ENCODE peak calls at places on chromosome 12, in five cellular contexts. T is GM10248, A is endodermal cell, Q is HFFc6, W is SK-N-SH. Y is an unnamed sample.
A peak's percentile ranks its signal among the peaks of the same experiment; 100 is the strongest.

GRCh38 chr12:113030875-113031525 is 25.5 kb upstream of the DTX1 start:
- DNase-seq in A (peak; percentile 89), Q (peak; percentile 77), T (peak; percentile 59), W (peak; percentile 71), Y (no peak)

GRCh38 chr12:124668602-124669001 is 101.2 kb upstream of the NCOR2 start:
- DNase-seq in Q (no peak), A (no peak), W (no peak), T (no peak), Y (no peak)

GRCh38 chr12:75556306-75556899 is 45.0 kb upstream of the KRR1 start:
- DNase-seq in T (no peak), Q (no peak), A (no peak), W (no peak), Y (no peak)

GRCh38 chr12:54239568-54239967 is 40.4 kb downstream of the CBX5 start:
- DNase-seq in A (no peak), Q (no peak), T (no peak), W (no peak), Y (peak; percentile 38)

GRCh38 chr12:7403466-7403865 is 40.5 kb downstream of the CD163L1 start:
- DNase-seq in Q (no peak), T (no peak), W (no peak), A (no peak), Y (no peak)

GRCh38 chr12:113246478-113247122 is 25.3 kb downstream of the TPCN1 start:
- DNase-seq in Q (no peak), A (peak; percentile 86), T (no peak), W (no peak), Y (no peak)

GRCh38 chr12:124567035-124567672 is at the start of gene NCOR2:
- DNase-seq in T (peak; percentile 71), W (peak; percentile 81), A (peak; percentile 83), Q (no peak), Y (no peak)

GRCh38 chr12:109331546-109331945 is 16.2 kb upstream of the MYO1H start:
- DNase-seq in T (no peak), A (no peak), W (peak; percentile 31), Q (no peak), Y (no peak)

GRCh38 chr12:30533518-30533917 is 162.2 kb downstream of the IPO8 start:
- DNase-seq in T (no peak), A (no peak), Q (no peak), W (no peak), Y (no peak)

GRCh38 chr12:42541965-42542364 is 47.6 kb downstream of the PRICKLE1 start:
- DNase-seq in T (no peak), Q (no peak), W (no peak), A (no peak), Y (no peak)

GRCh38 chr12:6097384-6097783 is 27.1 kb downstream of the VWF start:
- DNase-seq in A (peak; percentile 19), W (no peak), Q (peak; percentile 68), T (no peak), Y (no peak)

GRCh38 chr12:47773858-47774580 is 981 bp downstream of the SLC48A1 start:
- DNase-seq in W (peak; percentile 68), T (no peak), A (no peak), Q (no peak), Y (no peak)

GRCh38 chr12:19181666-19182426 is 52.3 kb downstream of the PLEKHA5 start:
- DNase-seq in W (no peak), A (no peak), T (no peak), Q (no peak), Y (no peak)

GRCh38 chr12:25958254-25959068 is at the start of gene RASSF8:
- DNase-seq in W (peak; percentile 94), T (peak; percentile 78), A (peak; percentile 92), Q (peak; percentile 48), Y (no peak)

GRCh38 chr12:25957898-25958253 is 606 bp upstream of the RASSF8 start:
- DNase-seq in W (no peak), T (no peak), Q (peak; percentile 85), A (no peak), Y (no peak)

GRCh38 chr12:25960176-25960575 is 1.7 kb downstream of the RASSF8 start:
- DNase-seq in W (peak; percentile 55), T (no peak), A (peak; percentile 77), Q (peak; percentile 33), Y (no peak)

GRCh38 chr12:25960926-25961325 is 2.4 kb downstream of the RASSF8 start:
- DNase-seq in A (no peak), T (no peak), W (no peak), Q (no peak), Y (no peak)

DNA sequence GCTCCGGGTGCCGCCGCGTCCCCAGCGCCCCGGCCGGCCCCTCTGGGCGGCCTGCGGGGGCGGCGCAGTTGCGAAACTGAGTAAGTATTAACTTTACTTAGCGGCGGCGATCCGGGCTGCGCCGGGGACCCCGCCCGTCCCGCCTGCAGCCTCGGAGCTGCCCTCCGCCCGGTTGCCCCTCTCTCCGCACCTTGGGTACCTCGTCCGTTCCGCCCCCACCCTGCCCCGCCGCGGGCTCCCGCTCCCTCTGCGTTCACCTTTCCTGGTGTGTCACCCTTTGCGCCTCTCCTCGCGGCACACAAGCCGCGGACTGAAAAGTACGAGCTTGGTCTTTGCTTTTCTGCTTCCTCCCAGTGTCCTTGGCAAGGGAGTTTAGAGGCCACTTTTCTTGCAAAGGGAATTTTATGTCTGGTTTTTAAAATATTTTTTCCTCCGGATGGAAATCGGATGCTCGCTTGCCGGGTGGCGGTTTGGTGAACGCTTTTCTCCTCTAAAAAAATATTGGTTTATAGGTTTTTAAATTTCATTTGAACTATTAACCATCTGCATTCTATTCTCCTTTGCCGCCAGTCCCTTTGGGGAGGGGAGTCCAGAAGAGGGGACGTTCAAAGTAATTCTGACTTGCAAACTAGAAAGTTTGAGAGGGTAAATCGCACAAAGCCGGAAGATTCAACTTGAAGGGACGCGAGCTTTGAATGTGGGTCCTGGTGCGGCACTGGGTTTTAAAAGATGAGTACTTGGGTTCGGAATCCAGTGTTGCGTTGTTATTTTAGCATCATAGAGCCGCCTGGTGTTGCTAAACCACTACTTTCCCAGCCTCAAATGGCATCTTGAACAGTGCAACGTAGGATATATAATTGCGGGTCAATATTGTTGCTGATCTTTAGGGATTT is 833 bp downstream of the RASSF8 start:
- DNase-seq in Q (peak; percentile 85), A (peak; percentile 85), T (peak; percentile 40), W (peak; percentile 27), Y (no peak)
- TF ChIP-seq CTCF in Q (peak; percentile 2), A (no peak), T (no peak), W (peak; percentile 3), Y (peak; percentile 22)

GRCh38 chr12:71639341-71639760 is 24.3 kb downstream of the ZFC3H1 start:
- DNase-seq in T (no peak), A (peak; percentile 77), Q (no peak), W (peak; percentile 10), Y (no peak)
- TF ChIP-seq CTCF in T (peak; percentile 41), A (peak; percentile 66), Q (peak; percentile 57), W (peak; percentile 37), Y (peak; percentile 5)

DNA sequence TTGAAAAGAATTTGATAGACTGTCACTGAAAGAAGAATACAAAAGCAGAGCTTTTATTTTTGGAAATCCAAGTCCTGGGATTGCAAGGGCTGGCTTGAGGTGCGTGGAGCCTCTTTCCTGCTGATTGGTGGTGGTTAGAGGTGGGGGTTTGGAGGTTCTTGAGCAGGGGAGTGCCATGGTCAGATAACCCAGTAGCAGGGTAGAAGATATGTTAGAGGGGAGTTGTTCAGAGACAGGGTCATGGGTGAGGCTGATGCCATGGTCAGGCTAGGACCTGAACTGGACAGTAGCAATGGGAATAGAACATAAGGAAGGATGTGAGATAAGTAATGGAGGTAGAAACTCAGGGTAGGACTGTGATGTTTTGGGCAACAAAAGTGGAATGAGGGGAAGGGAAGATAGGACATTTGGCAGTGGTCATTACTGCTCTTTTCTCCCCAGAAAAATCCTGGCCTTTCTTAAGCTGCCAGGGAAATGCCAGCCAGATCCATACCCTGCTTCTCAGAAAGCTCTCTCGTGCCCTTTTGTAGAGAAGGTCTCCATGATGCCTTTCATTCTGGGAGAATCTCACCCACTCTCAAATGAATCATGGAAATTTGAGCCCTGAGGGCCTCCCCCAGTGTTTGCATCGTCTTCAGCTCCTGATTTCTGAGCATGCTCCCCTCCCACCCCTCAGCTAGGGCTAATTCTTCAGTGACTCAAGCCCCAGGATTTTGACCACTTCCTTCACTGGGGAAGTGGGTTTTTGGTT is 9.5 kb downstream of the EMP1 start:
- DNase-seq in T (no peak), Q (peak; percentile 97), W (no peak), A (no peak), Y (no peak)
- TF ChIP-seq CTCF in T (no peak), Q (no peak), W (no peak), A (no peak), Y (no peak)

GRCh38 chr12:52169886-52170285 is 21.9 kb downstream of the KRT80 start:
- DNase-seq in W (no peak), T (no peak), Q (no peak), A (no peak), Y (no peak)

GRCh38 chr12:52170827-52171226 is 21.0 kb downstream of the KRT80 start:
- DNase-seq in A (no peak), Q (no peak), T (no peak), W (no peak), Y (no peak)

GRCh38 chr12:52172956-52173355 is 18.9 kb downstream of the KRT80 start:
- DNase-seq in Q (no peak), A (no peak), T (no peak), W (no peak), Y (no peak)

GRCh38 chr12:52173526-52173925 is 18.3 kb downstream of the KRT80 start:
- DNase-seq in Q (no peak), T (no peak), A (no peak), W (no peak), Y (no peak)

DNA sequence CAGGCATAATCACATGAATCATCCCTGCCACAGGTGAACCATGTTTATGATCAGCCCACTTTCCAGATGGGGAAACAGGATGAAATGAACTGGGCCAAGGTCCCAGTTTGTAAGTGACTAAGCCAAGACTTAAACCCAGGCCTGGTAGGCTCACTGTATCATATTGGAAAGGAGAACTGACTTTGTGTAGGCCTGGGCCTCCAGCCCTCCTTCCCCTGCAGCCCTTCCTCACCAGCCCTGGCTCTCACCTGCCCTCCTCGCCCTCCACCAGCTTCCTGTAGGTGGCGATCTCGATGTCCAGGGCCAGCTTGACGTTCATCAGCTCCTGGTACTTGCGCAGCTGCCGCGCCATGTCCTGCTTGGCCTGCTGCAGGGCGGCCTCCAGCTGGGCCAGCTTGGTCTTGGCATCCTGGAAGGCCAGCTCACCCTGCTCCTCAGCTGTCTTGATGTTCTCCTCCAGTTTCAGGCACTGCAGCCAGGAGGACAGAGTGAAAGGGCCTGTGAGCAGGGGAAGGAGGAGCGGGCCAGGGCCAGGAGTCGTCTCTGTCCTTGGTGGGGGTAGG is 19.8 kb downstream of the KRT80 start:
- DNase-seq in A (peak; percentile 96), W (no peak), Q (peak; percentile 18), T (no peak), Y (no peak)
- TF ChIP-seq CTCF in A (peak; percentile 74), W (peak; percentile 56), Q (peak; percentile 69), T (peak; percentile 14), Y (peak; percentile 30)

GRCh38 chr12:67735868-67736267 is 87.3 kb downstream of the DYRK2 start:
- DNase-seq in A (no peak), T (no peak), W (no peak), Q (no peak), Y (no peak)
- TF ChIP-seq CTCF in A (no peak), T (no peak), W (no peak), Q (no peak), Y (no peak)